ENCODE peak calls at places on chromosomes 1 and 21, in nine cellular contexts. P is fibroblast of lung, Z is psoas muscle, T is heart left ventricle, W is small intestine, D is ovary, Q is upper lobe of right lung, N is HepG2, X is A549. H is an unnamed sample. For H3K4me1, the result is how much of the 10 kb centered on the place peaks cover.

GRCh38 chr1:207814469-207814868 is 62.6 kb downstream of the CD46 start:
- DNase-seq in P (no peak), Z (no peak), T (no peak), W (no peak), D (no peak), Q (no peak), N (no peak), X (no peak), H (no peak)

GRCh38 chr1:101115112-101115511 is 89.5 kb upstream of the DPH5 start:
- DNase-seq in P (no peak), Z (no peak), T (no peak), W (no peak), D (no peak), Q (no peak), N (no peak), X (no peak), H (no peak)

GRCh38 chr1:26280333-26281042 is 602 bp downstream of the SH3BGRL3 start:
- DNase-seq in P (peak), Z (no peak), T (no peak), W (peak), D (no peak), Q (no peak), N (no peak), X (peak), H (no peak)

GRCh38 chr21:37687001-37687400 is 229.3 kb downstream of the KCNJ6 start:
- DNase-seq in P (no peak), Z (no peak), T (no peak), W (no peak), D (no peak), Q (no peak), N (no peak), X (no peak), H (no peak)

GRCh38 chr1:205285391-205286101 is 36.0 kb downstream of the NUAK2 start:
- DNase-seq in P (peak), Z (no peak), T (no peak), W (peak), D (no peak), Q (no peak), N (no peak), X (no peak), H (peak)

GRCh38 chr1:247367786-247368342 is 36.2 kb upstream of the ZNF496 start:
- DNase-seq in P (peak), Z (no peak), T (peak), W (no peak), D (no peak), Q (no peak), N (no peak), X (no peak), H (no peak)

GRCh38 chr1:203273206-203273868 is 32.0 kb upstream of the BTG2 start:
- DNase-seq in P (peak), Z (peak), T (peak), W (peak), D (peak), Q (peak), N (peak), X (peak), H (peak)

GRCh38 chr1:76951185-76951584 is 83.9 kb downstream of the ST6GALNAC5 start:
- DNase-seq in P (peak), Z (no peak), T (no peak), W (no peak), D (no peak), Q (no peak), N (peak), X (no peak), H (no peak)

GRCh38 chr1:217561446-217561845 is 69.4 kb downstream of the GPATCH2 start:
- DNase-seq in P (peak), Z (no peak), T (no peak), W (no peak), D (no peak), Q (no peak), N (no peak), X (no peak), H (no peak)

GRCh38 chr1:225774276-225775147 is 3.1 kb upstream of the SRP9 start:
- DNase-seq in P (peak), Z (no peak), T (no peak), W (no peak), D (no peak), Q (no peak), N (no peak), X (no peak), H (no peak)

GRCh38 chr1:111921948-111922347 is 67.5 kb downstream of the KCND3 start:
- DNase-seq in P (no peak), Z (no peak), T (no peak), W (no peak), D (no peak), Q (no peak), N (no peak), X (no peak), H (no peak)

GRCh38 chr21:25176637-25177412 is 430.5 kb downstream of the MRPL39 start:
- DNase-seq in P (peak), Z (no peak), T (no peak), W (no peak), D (no peak), Q (no peak), N (no peak), X (no peak), H (no peak)

GRCh38 chr1:235650341-235651169 is 971 bp upstream of the GNG4 start:
- DNase-seq in P (no peak), Z (no peak), T (no peak), W (peak), D (peak), Q (no peak), N (peak), X (no peak), H (no peak)

GRCh38 chr1:86774305-86775304 is 70.2 kb downstream of the SH3GLB1 start:
- DNase-seq in P (peak), Z (peak), T (peak), W (peak), D (peak), Q (peak), N (peak), X (peak), H (no peak)

GRCh38 chr1:31666290-31666963 is 21.8 kb upstream of the PEF1 start:
- DNase-seq in P (peak), Z (no peak), T (no peak), W (peak), D (no peak), Q (peak), N (no peak), X (peak), H (no peak)

GRCh38 chr1:92653605-92654381 is 131.1 kb downstream of the EVI5 start:
- DNase-seq in P (no peak), Z (no peak), T (no peak), W (no peak), D (no peak), Q (no peak), N (no peak), X (no peak), H (no peak)

GRCh38 chr1:62841587-62842169 is 57.7 kb downstream of the ATG4C start:
- DNase-seq in P (peak), Z (no peak), T (peak), W (peak), D (no peak), Q (no peak), N (peak), X (peak), H (no peak)

GRCh38 chr1:88060112-88060673 is 623.9 kb upstream of the PKN2 start:
- DNase-seq in P (no peak), Z (no peak), T (no peak), W (no peak), D (no peak), Q (no peak), N (no peak), X (no peak), H (no peak)

GRCh38 chr1:48999321-48999720 is 222.6 kb upstream of the BEND5 start:
- DNase-seq in P (no peak), Z (no peak), T (no peak), W (no peak), D (no peak), Q (no peak), N (no peak), X (no peak), H (no peak)

GRCh38 chr1:53736290-53736689 is 2.7 kb downstream of the GLIS1 start:
- DNase-seq in P (peak), Z (no peak), T (no peak), W (no peak), D (no peak), Q (no peak), N (no peak), X (no peak), H (no peak)

GRCh38 chr1:116767782-116768382 is 13.7 kb downstream of the CD2 start:
- DNase-seq in P (no peak), Z (no peak), T (no peak), W (no peak), D (no peak), Q (no peak), N (no peak), X (no peak), H (no peak)
- H3K4me1 ChIP-seq in P (under half), Z (under half), T (under half), W (under half), D (under half), Q (under half), N (under half), X (under half), H (half or more)

GRCh38 chr1:183877321-183877720 is 72.4 kb downstream of the RGL1 start:
- DNase-seq in P (peak), Z (peak), T (peak), W (no peak), D (peak), Q (peak), N (no peak), X (no peak), H (no peak)
- H3K4me1 ChIP-seq in P (under half), Z (under half), T (under half), W (under half), D (under half), Q (half or more), N (under half), X (under half), H (under half)

GRCh38 chr1:233938476-233938875 is 34.0 kb downstream of the SLC35F3 start:
- DNase-seq in P (no peak), Z (no peak), T (no peak), W (no peak), D (no peak), Q (no peak), N (no peak), X (no peak), H (no peak)

GRCh38 chr1:233936422-233936821 is 31.9 kb downstream of the SLC35F3 start:
- DNase-seq in P (no peak), Z (no peak), T (no peak), W (no peak), D (no peak), Q (no peak), N (no peak), X (no peak), H (no peak)

GRCh38 chr1:233936842-233937241 is 32.4 kb downstream of the SLC35F3 start:
- DNase-seq in P (no peak), Z (no peak), T (no peak), W (no peak), D (no peak), Q (no peak), N (no peak), X (no peak), H (no peak)

GRCh38 chr1:233933339-233933738 is 28.9 kb downstream of the SLC35F3 start:
- DNase-seq in P (no peak), Z (no peak), T (no peak), W (peak), D (no peak), Q (no peak), N (peak), X (no peak), H (no peak)

GRCh38 chr1:233935277-233935868 is 30.9 kb downstream of the SLC35F3 start:
- DNase-seq in P (no peak), Z (no peak), T (no peak), W (no peak), D (no peak), Q (no peak), N (no peak), X (no peak), H (no peak)
- H3K4me1 ChIP-seq in P (under half), Z (under half), T (under half), W (under half), D (under half), Q (under half), N (under half), X (under half), H (under half)

GRCh38 chr1:156665539-156665938 is 11.7 kb downstream of the NES start:
- DNase-seq in P (no peak), Z (no peak), T (no peak), W (no peak), D (no peak), Q (no peak), N (no peak), X (no peak), H (no peak)

GRCh38 chr1:156667968-156668709 is 9.1 kb downstream of the NES start:
- DNase-seq in P (no peak), Z (no peak), T (no peak), W (no peak), D (no peak), Q (no peak), N (no peak), X (no peak), H (no peak)

GRCh38 chr1:156668801-156669637 is 8.2 kb downstream of the NES start:
- DNase-seq in P (no peak), Z (no peak), T (no peak), W (no peak), D (no peak), Q (no peak), N (no peak), X (no peak), H (no peak)

GRCh38 chr1:156666862-156667609 is 10.2 kb downstream of the NES start:
- DNase-seq in P (peak), Z (peak), T (no peak), W (no peak), D (no peak), Q (no peak), N (peak), X (no peak), H (no peak)

DNA sequence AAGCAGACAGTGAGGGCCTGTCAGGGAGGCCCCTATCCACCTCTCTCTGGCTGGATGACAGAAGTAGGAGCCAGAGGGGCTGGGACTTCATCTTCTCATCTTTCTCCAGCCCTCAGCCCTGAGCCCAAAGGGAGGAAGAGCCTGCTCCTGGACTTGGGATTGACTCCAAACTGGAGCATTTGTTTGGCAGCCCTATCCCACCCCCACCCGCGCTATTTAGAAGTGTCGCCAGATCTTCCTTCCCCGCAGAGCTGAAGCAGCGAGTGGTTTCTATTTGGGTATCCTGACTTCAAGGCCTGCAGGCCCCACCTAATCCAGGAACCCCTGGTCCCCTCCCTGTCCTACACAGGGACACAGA is 9.6 kb downstream of the NES start:
- DNase-seq in P (peak), Z (peak), T (peak), W (no peak), D (no peak), Q (no peak), N (no peak), X (no peak), H (no peak)
- H3K4me1 ChIP-seq in P (under half), Z (half or more), T (half or more), W (under half), D (under half), Q (half or more), N (half or more), X (under half), H (under half)

GRCh38 chr1:201535778-201536245 is 3.1 kb upstream of the NAV1 start:
- DNase-seq in P (no peak), Z (peak), T (no peak), W (no peak), D (no peak), Q (no peak), N (no peak), X (no peak), H (no peak)
- H3K4me1 ChIP-seq in P (under half), Z (under half), T (under half), W (under half), D (under half), Q (under half), N (under half), X (under half), H (under half)

DNA sequence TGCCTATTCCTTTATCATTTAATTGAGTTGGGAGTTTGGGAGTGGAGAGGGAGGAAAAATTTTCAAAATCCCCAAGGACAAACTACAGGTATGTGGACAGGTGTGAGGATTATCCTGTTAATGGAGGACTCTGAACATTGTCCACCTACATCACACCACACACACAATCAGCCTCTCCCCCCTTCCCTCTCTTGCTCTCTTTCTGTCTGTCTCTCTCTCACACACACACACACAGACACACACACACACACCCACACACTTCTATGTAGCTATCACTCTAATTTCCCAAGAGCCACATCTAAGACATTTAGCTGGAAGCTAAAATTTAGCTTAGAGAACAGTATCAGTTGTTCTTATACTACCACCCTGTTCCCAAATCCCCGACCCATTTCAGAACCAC is 1.5 kb downstream of the S100A8 start:
- DNase-seq in P (no peak), Z (no peak), T (no peak), W (no peak), D (no peak), Q (no peak), N (no peak), X (no peak), H (no peak)
- H3K4me1 ChIP-seq in P (under half), Z (under half), T (under half), W (under half), D (under half), Q (under half), N (under half), X (under half), H (under half)

DNA sequence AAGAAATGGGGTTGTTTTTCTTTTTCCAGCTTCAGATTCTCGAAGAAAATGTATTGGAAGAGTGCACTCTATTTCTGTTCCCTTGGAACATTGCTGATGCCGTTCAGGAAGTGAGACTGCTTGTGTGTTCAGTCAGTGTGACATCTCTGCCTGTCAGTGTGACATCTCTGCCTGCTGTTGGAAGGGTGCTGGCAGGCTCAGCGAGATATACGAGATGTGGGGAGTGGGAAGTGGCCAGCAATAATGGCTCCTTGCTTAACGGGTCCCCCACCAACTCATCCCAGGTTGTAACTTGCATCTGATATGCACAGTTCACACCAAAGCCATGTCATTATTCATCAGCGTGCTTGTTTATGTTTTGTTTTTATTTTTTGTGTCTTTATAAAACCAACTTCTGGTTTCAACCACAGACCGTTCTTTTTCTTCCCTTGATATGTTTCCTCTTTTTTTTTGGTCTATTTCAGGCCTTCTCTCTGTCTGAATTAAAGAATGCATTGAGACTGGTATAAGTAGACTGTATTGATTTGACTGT is 145.4 kb downstream of the GALNT2 start:
- DNase-seq in P (no peak), Z (no peak), T (no peak), W (no peak), D (no peak), Q (no peak), N (no peak), X (no peak), H (no peak)
- H3K4me1 ChIP-seq in P (under half), Z (half or more), T (under half), W (under half), D (under half), Q (under half), N (under half), X (under half), H (under half)